ENCODE peak calls at places on chromosomes 12 and 14, in eight cellular contexts. F, U, N, Y, I, J, A and M are unnamed samples.

GRCh38 chr14:72243894-72244293 is 311.7 kb downstream of the RGS6 start:
- DNase-seq in Y (no peak), U (no peak), F (no peak), N (no peak), I (no peak), A (no peak), J (no peak), M (no peak)

GRCh38 chr14:99427632-99428315 is 52.9 kb downstream of the SETD3 start:
- DNase-seq in A (no peak), Y (no peak), J (no peak), F (no peak), I (no peak), U (no peak), N (no peak), M (no peak)

GRCh38 chr14:29085546-29085945 is 319.0 kb downstream of the FOXG1 start:
- DNase-seq in U (no peak), A (no peak), Y (no peak), J (no peak), I (no peak), F (no peak), N (no peak), M (no peak)

GRCh38 chr14:51458563-51458955 is 193.2 kb upstream of the FRMD6 start:
- DNase-seq in U (no peak), I (no peak), A (no peak), Y (no peak), N (no peak), J (no peak), F (no peak), M (no peak)

GRCh38 chr14:73188501-73188903 is 48.8 kb upstream of the PAPLN start:
- DNase-seq in I (no peak), A (no peak), J (peak), U (no peak), Y (no peak), F (no peak), N (no peak), M (no peak)

GRCh38 chr12:122891661-122892525 is 4.0 kb downstream of the VPS37B start:
- DNase-seq in F (no peak), N (no peak), I (no peak), A (no peak), Y (no peak), J (no peak), U (no peak), M (no peak)

GRCh38 chr12:113260127-113260526 is 38.9 kb downstream of the TPCN1 start:
- DNase-seq in U (no peak), Y (no peak), I (peak), J (no peak), N (no peak), F (no peak), A (no peak), M (no peak)

GRCh38 chr14:44963775-44964380 is 1.9 kb downstream of the TOGARAM1 start:
- DNase-seq in I (no peak), N (no peak), F (no peak), Y (no peak), A (no peak), U (peak), J (no peak), M (no peak)

GRCh38 chr12:2324375-2324774 is 271.6 kb downstream of the CACNA1C start:
- DNase-seq in U (peak), A (no peak), J (no peak), N (no peak), F (no peak), Y (no peak), I (no peak), M (no peak)

GRCh38 chr12:70576341-70577282 is 60.6 kb downstream of the PTPRB start:
- DNase-seq in Y (peak), N (peak), I (no peak), J (no peak), A (no peak), F (peak), U (peak), M (peak)

GRCh38 chr12:85559534-85559933 is 276.7 kb downstream of the RASSF9 start:
- DNase-seq in Y (no peak), J (no peak), U (no peak), N (no peak), A (no peak), F (no peak), I (no peak), M (no peak)

GRCh38 chr14:98953544-98954346 is 318.3 kb downstream of the BCL11B start:
- DNase-seq in I (peak), A (no peak), F (no peak), U (no peak), N (no peak), J (peak), Y (no peak), M (no peak)

GRCh38 chr14:55329999-55330710 is 58.9 kb downstream of the FBXO34 start:
- DNase-seq in U (no peak), F (no peak), A (no peak), Y (no peak), N (no peak), J (no peak), I (no peak), M (no peak)

GRCh38 chr14:74362361-74362915 is 14.2 kb downstream of the VRTN start:
- DNase-seq in F (peak), Y (peak), U (peak), A (peak), J (peak), I (peak), N (peak), M (peak)

GRCh38 chr14:64232095-64232830 is 61.9 kb downstream of the ESR2 start:
- DNase-seq in F (no peak), J (peak), I (no peak), U (no peak), A (no peak), Y (no peak), N (no peak), M (no peak)